ENCODE peak calls at places on chromosomes 11 and 22, in ten cellular contexts. B is spleen, D is brain microvascular endothelial cell, O is GM12865, I is astrocyte, E is heart left ventricle, J is prostate gland, H is HAP-1, S is thoracic aorta, X is testis. Z is an unnamed sample.

GRCh38 chr11:76770642-76771445 is 12.3 kb upstream of the TSKU start:
- DNase-seq in B (peak; percentile 30), D (peak; percentile 97), O (peak; percentile 12), I (peak; percentile 98), E (no peak), J (peak; percentile 63), H (no peak), S (no peak), X (peak; percentile 71), Z (peak; percentile 82)

GRCh38 chr22:32695451-32695891 is 106.0 kb upstream of the TIMP3 start:
- DNase-seq in B (no peak), D (peak; percentile 96), O (no peak), I (peak; percentile 60), E (no peak), J (no peak), H (no peak), S (no peak), X (no peak), Z (peak; percentile 29)

GRCh38 chr11:68550485-68550817 is 89.9 kb downstream of the PPP6R3 start:
- DNase-seq in B (no peak), D (peak; percentile 15), O (no peak), I (peak; percentile 11), E (peak; percentile 45), J (no peak), H (no peak), S (no peak), X (no peak), Z (no peak)

GRCh38 chr11:104043137-104043536 is 6.7 kb downstream of the DDI1 start:
- DNase-seq in B (no peak), D (peak; percentile 4), O (no peak), I (peak; percentile 10), E (no peak), J (no peak), H (no peak), S (no peak), X (no peak), Z (no peak)

GRCh38 chr22:23072911-23073491 is 2.7 kb downstream of the GNAZ start:
- DNase-seq in B (peak; percentile 47), D (no peak), O (no peak), I (no peak), E (no peak), J (no peak), H (no peak), S (no peak), X (no peak), Z (no peak)

GRCh38 chr11:117834838-117835443 is 10.4 kb upstream of the FXYD2 start:
- DNase-seq in B (no peak), D (no peak), O (no peak), I (no peak), E (no peak), J (no peak), H (peak; percentile 4), S (no peak), X (peak; percentile 12), Z (no peak)

GRCh38 chr22:50684501-50684900 is 11.9 kb downstream of the SHANK3 start:
- DNase-seq in B (peak; percentile 50), D (no peak), O (no peak), I (no peak), E (no peak), J (no peak), H (no peak), S (no peak), X (peak; percentile 11), Z (no peak)

GRCh38 chr11:13031349-13031748 is 22.2 kb downstream of the RASSF10 start:
- DNase-seq in B (no peak), D (no peak), O (no peak), I (no peak), E (no peak), J (no peak), H (no peak), S (no peak), X (no peak), Z (no peak)

GRCh38 chr11:104531075-104531474 is 367.1 kb upstream of the PDGFD start:
- DNase-seq in B (no peak), D (no peak), O (peak; percentile 13), I (no peak), E (no peak), J (no peak), H (peak; percentile 13), S (no peak), X (no peak), Z (no peak)

GRCh38 chr11:59501931-59502330 is 1.4 kb upstream of the OR4D11 start:
- DNase-seq in B (no peak), D (no peak), O (peak; percentile 74), I (no peak), E (no peak), J (no peak), H (no peak), S (no peak), X (no peak), Z (no peak)

GRCh38 chr22:23220485-23221350 is 40.4 kb downstream of the BCR start:
- DNase-seq in B (peak; percentile 87), D (no peak), O (peak; percentile 67), I (peak; percentile 63), E (no peak), J (no peak), H (no peak), S (no peak), X (no peak), Z (no peak)

GRCh38 chr11:131190446-131190845 is 180.0 kb upstream of the NTM start:
- DNase-seq in B (no peak), D (no peak), O (no peak), I (no peak), E (no peak), J (no peak), H (no peak), S (no peak), X (no peak), Z (no peak)

GRCh38 chr22:23243006-23243573 is 62.8 kb downstream of the BCR start:
- DNase-seq in B (no peak), D (no peak), O (peak; percentile 60), I (no peak), E (no peak), J (no peak), H (peak; percentile 74), S (no peak), X (no peak), Z (no peak)

GRCh38 chr11:117814766-117815261 is 9.7 kb downstream of the FXYD2 start:
- DNase-seq in B (peak; percentile 95), D (no peak), O (peak; percentile 96), I (peak; percentile 33), E (no peak), J (peak; percentile 46), H (peak; percentile 90), S (no peak), X (peak; percentile 79), Z (peak; percentile 94)

GRCh38 chr11:117970400-117971024 is 15.7 kb upstream of the IL10RA start:
- DNase-seq in B (peak; percentile 66), D (peak; percentile 32), O (no peak), I (no peak), E (no peak), J (no peak), H (no peak), S (no peak), X (no peak), Z (no peak)

DNA sequence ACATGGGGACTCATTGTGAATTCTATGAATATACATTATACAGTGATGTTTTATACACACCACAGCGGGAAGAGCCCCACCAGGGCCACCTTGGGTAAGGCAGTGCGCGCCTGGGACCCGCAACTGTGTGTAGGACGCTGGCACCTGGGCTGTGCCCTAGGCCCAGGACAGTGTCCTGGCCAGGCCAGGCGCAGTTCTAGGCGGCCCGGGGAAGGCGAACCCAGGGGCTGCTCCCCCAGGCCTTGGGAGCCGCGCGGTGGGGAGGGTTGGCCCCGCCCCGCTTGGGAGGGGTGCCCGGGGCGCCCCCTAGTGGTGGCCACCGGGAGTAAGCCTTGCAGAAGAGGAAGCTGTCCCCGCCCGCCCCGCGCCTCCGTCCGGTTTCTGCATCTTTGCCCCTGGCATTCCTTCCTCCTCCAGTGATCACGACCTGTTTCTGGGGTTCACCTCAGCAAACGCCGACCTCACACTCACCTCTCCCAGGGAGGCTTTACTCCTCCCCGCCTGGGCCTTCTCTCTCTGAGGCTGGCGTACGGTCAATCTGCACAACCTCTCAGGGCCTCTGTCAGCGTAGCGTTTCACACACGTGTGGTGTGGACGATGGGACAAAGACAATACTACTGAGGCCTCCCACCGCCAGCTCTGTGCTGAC is 9.5 kb upstream of the EHD1 start:
- DNase-seq in B (peak; percentile 98), D (peak; percentile 27), O (peak; percentile 86), I (no peak), E (peak; percentile 85), J (peak; percentile 64), H (peak; percentile 89), S (no peak), X (peak; percentile 87), Z (no peak)
- H3K4me3 ChIP-seq in B (peak overlapping the region; percentile 18), D (peak overlapping the region; percentile 42), O (peak overlapping the region; percentile 52), I (peak overlapping the region; percentile 38), E (peak overlapping the region; percentile 32), J (peak overlapping the region; percentile 3), H (peak overlapping the region; percentile 22), S (peak overlapping the region; percentile 63), X (no peak overlapping the region), Z (no peak overlapping the region)

GRCh38 chr11:46338636-46338987 is 8.7 kb upstream of the DGKZ start:
- DNase-seq in B (no peak), D (peak; percentile 24), O (no peak), I (no peak), E (no peak), J (no peak), H (no peak), S (no peak), X (no peak), Z (no peak)
- H3K4me3 ChIP-seq in B (peak overlapping the region; percentile 11), D (no peak overlapping the region), O (no peak overlapping the region), I (no peak overlapping the region), E (peak overlapping the region; percentile 34), J (peak overlapping the region; percentile 15), H (no peak overlapping the region), S (peak overlapping the region; percentile 26), X (no peak overlapping the region), Z (no peak overlapping the region)

GRCh38 chr11:45079943-45080719 is 66.3 kb upstream of the PRDM11 start:
- DNase-seq in B (peak; percentile 91), D (no peak), O (peak; percentile 63), I (no peak), E (peak; percentile 41), J (no peak), H (no peak), S (no peak), X (no peak), Z (no peak)
- H3K4me3 ChIP-seq in B (no peak overlapping the region), D (no peak overlapping the region), O (no peak overlapping the region), I (no peak overlapping the region), E (no peak overlapping the region), J (no peak overlapping the region), H (no peak overlapping the region), S (no peak overlapping the region), X (no peak overlapping the region), Z (no peak overlapping the region)

GRCh38 chr11:111870887-111871692 is at the start of gene ALG9:
- DNase-seq in B (peak; percentile 93), D (peak; percentile 85), O (peak; percentile 93), I (peak; percentile 78), E (peak; percentile 91), J (peak; percentile 71), H (peak; percentile 91), S (peak; percentile 47), X (peak; percentile 88), Z (no peak)

GRCh38 chr11:111871693-111872161 is 346 bp upstream of the ALG9 start:
- DNase-seq in B (no peak), D (no peak), O (no peak), I (no peak), E (no peak), J (no peak), H (no peak), S (no peak), X (no peak), Z (no peak)

GRCh38 chr11:111870522-111870886 is 877 bp downstream of the ALG9 start:
- DNase-seq in B (no peak), D (no peak), O (no peak), I (no peak), E (no peak), J (no peak), H (no peak), S (no peak), X (no peak), Z (no peak)

GRCh38 chr11:111870113-111870512 is 1.3 kb downstream of the ALG9 start:
- DNase-seq in B (no peak), D (no peak), O (no peak), I (no peak), E (no peak), J (no peak), H (no peak), S (no peak), X (no peak), Z (no peak)
- H3K4me3 ChIP-seq in B (no peak overlapping the region), D (no peak overlapping the region), O (peak overlapping the region; percentile 60), I (peak overlapping the region; percentile 85), E (peak overlapping the region; percentile 86), J (peak overlapping the region; percentile 80), H (peak overlapping the region; percentile 72), S (peak overlapping the region; percentile 90), X (no peak overlapping the region), Z (no peak overlapping the region)